ENCODE peak calls at places on chromosomes 16 and 17, in seven cellular contexts. W, J, Q, H, N, C and T are unnamed samples.

GRCh38 chr17:39701012-39701783 is 1.3 kb downstream of the ERBB2 start:
- DNase-seq in Q (no peak), C (peak), H (no peak), W (no peak), N (no peak), J (no peak), T (peak)

GRCh38 chr17:33335491-33336173 is 42.5 kb upstream of the ASIC2 start:
- DNase-seq in Q (no peak), W (no peak), J (no peak), N (no peak), H (no peak), C (no peak), T (no peak)

GRCh38 chr16:30757316-30757715 is 4.5 kb downstream of the CFAP119 start:
- DNase-seq in W (no peak), J (no peak), C (no peak), Q (no peak), H (no peak), N (no peak), T (no peak)

GRCh38 chr17:73663614-73664013 is 19.4 kb upstream of the SDK2 start:
- DNase-seq in H (no peak), W (no peak), J (no peak), N (no peak), C (no peak), Q (no peak), T (no peak)

GRCh38 chr16:53085539-53086450 is 31.0 kb downstream of the CHD9 start:
- DNase-seq in C (no peak), Q (no peak), H (no peak), W (no peak), J (no peak), N (no peak), T (no peak)

GRCh38 chr16:67406111-67406593 is 10.1 kb downstream of the ZDHHC1 start:
- DNase-seq in W (no peak), N (no peak), H (peak), Q (no peak), C (no peak), J (no peak), T (no peak)

GRCh38 chr17:18261146-18261515 is 669 bp downstream of the MIEF2 start:
- DNase-seq in H (peak), W (peak), C (peak), Q (peak), J (peak), N (peak), T (peak)

GRCh38 chr16:54490089-54490488 is 203.5 kb upstream of the IRX3 start:
- DNase-seq in J (no peak), H (no peak), Q (no peak), W (no peak), N (no peak), C (no peak), T (no peak)

GRCh38 chr17:9056566-9056965 is 35.3 kb downstream of the NTN1 start:
- DNase-seq in H (no peak), J (no peak), Q (no peak), C (no peak), W (no peak), N (no peak), T (peak)

GRCh38 chr16:51759329-51759728 is 608.3 kb upstream of the SALL1 start:
- DNase-seq in N (no peak), Q (no peak), J (no peak), C (no peak), W (no peak), H (no peak), T (no peak)

GRCh38 chr17:40358323-40359038 is 6.1 kb downstream of the GJD3 start:
- DNase-seq in C (peak), H (peak), N (peak), J (peak), W (peak), Q (peak), T (peak)

GRCh38 chr17:79798296-79799173 is 1.7 kb upstream of the CBX8 start:
- DNase-seq in J (no peak), Q (no peak), N (no peak), H (peak), C (no peak), W (no peak), T (no peak)

GRCh38 chr16:10688291-10688690 is 6.4 kb downstream of the TEKT5 start:
- DNase-seq in H (no peak), J (no peak), N (no peak), Q (no peak), W (no peak), C (no peak), T (no peak)

GRCh38 chr17:50627386-50627781 is 7.3 kb upstream of the ABCC3 start:
- DNase-seq in Q (no peak), J (no peak), N (no peak), H (no peak), C (no peak), W (no peak), T (no peak)

GRCh38 chr17:2798679-2799078 is 2.4 kb downstream of the RAP1GAP2 start:
- DNase-seq in N (no peak), H (no peak), C (no peak), Q (no peak), W (no peak), J (no peak), T (no peak)

GRCh38 chr17:35073183-35073790 is 9.8 kb upstream of the RFFL start:
- DNase-seq in C (no peak), N (no peak), Q (peak), J (no peak), W (no peak), H (no peak), T (no peak)
- H3K27ac ChIP-seq in C (peak), N (no peak), Q (no peak), J (peak), W (no peak), H (no peak), T (no peak)

DNA sequence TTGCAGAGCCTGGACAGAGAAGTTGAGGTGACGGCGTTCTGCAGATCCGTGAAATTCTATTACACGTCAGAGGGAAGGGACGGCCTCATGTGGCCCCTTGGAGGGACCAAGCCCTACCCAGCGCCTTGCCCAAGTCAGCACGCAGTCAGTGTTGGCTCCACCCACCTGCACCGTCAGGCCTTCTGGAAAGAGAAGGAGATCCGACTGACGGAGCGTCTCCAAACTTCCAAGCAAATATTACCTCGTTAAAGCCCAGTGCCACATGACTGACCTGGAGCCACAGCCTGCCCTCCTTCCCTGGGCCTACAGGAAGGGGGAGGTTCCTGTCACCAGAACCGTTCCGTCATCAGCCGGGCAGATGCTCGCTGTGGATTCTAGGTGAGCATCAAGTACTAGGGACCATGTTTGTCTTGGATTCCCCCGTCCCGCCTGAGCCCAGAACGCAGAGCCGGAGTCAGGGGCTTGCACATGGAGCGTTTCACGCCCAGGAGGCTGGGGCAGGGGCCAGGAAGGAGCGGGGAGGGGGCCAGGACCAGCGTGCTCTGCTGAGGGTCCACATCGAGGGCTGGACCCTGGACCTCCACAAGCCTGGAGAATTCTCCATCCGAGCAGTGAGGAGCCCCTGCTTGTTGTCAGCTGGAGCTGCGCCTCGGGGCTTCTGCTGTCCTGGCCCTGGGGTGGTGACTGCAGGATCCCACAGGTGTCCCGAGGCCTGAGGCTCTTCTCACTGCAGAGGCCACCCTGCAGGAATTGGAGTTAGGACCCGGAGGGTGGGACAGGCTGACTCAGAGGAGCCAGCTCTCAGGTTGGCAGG is 22.6 kb upstream of the METRNL start:
- DNase-seq in J (no peak), W (no peak), Q (no peak), N (no peak), C (no peak), H (no peak), T (peak)
- H3K27ac ChIP-seq in J (no peak), W (no peak), Q (no peak), N (no peak), C (no peak), H (peak), T (no peak)

GRCh38 chr16:88886915-88887521 is 20.6 kb upstream of the PABPN1L start:
- DNase-seq in Q (no peak), C (no peak), H (peak), N (peak), J (no peak), W (no peak), T (no peak)

GRCh38 chr16:88888057-88888777 is 21.8 kb upstream of the PABPN1L start:
- DNase-seq in C (no peak), W (no peak), H (no peak), Q (no peak), N (peak), J (no peak), T (no peak)

GRCh38 chr16:88884569-88885271 is 18.3 kb upstream of the PABPN1L start:
- DNase-seq in Q (no peak), H (no peak), C (no peak), N (no peak), W (no peak), J (no peak), T (no peak)

GRCh38 chr16:88885693-88886253 is 19.3 kb upstream of the PABPN1L start:
- DNase-seq in J (no peak), W (no peak), Q (no peak), N (no peak), C (no peak), H (no peak), T (no peak)

GRCh38 chr16:88886311-88886914 is 20.0 kb upstream of the PABPN1L start:
- DNase-seq in Q (no peak), W (no peak), H (no peak), J (no peak), N (peak), C (no peak), T (no peak)
- H3K27ac ChIP-seq in Q (no peak), W (no peak), H (peak), J (no peak), N (peak), C (no peak), T (no peak)

DNA sequence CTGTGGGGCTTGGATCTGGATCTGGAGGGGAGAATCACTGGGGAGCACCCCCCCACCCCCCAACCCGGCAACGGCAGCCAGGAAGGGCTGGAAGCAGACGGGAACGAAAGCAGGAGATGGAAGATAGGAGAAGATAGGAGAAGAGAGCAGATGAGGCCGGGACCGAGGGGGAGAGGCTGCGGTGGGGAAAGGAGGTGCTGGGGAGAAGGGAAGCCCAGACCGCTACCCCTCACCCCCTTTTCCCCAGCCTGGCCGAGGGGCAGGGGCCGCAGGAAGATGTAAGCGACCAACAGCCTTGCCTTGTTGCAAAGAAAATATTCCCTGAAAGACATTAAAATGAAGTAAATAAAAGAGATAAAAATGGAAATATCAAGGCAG is 26.8 kb upstream of the CBFA2T3 start:
- DNase-seq in C (no peak), J (no peak), Q (no peak), N (no peak), H (no peak), W (no peak), T (no peak)
- H3K27ac ChIP-seq in C (no peak), J (no peak), Q (no peak), N (no peak), H (no peak), W (no peak), T (no peak)

GRCh38 chr16:86118467-86119307 is 219.7 kb downstream of the IRF8 start:
- DNase-seq in Q (no peak), N (no peak), C (no peak), J (no peak), H (no peak), W (no peak), T (no peak)
- H3K27ac ChIP-seq in Q (no peak), N (no peak), C (no peak), J (no peak), H (no peak), W (no peak), T (no peak)

GRCh38 chr16:16093625-16094332 is 129.5 kb downstream of the ABCC6 start:
- DNase-seq in W (no peak), H (no peak), C (no peak), J (no peak), Q (no peak), N (no peak), T (no peak)
- H3K27ac ChIP-seq in W (no peak), H (no peak), C (peak), J (no peak), Q (no peak), N (no peak), T (peak)

GRCh38 chr17:16255481-16255901 is 38.5 kb downstream of the PIGL start:
- DNase-seq in Q (no peak), C (no peak), W (no peak), J (no peak), N (peak), H (peak), T (peak)
- H3K27ac ChIP-seq in Q (no peak), C (peak), W (no peak), J (no peak), N (peak), H (peak), T (peak)

DNA sequence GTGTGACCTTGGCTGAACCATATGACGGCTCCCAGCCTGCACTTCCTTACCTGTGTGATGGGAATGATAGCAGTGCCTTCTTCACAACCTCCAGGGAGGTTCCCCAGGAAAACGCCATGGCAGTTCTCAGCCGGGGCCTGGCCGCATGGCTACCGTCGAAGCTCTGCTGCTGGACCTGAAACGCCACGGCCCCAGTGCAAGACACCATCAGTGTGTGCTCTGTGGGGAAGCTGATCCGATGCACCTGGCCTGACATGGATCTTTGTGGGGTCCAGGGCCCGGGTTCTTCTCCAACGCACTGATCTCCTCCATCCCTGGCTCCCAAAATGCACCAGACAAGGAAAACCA is 54.5 kb upstream of the ZNF469 start:
- DNase-seq in H (peak), C (no peak), N (no peak), W (no peak), J (no peak), Q (no peak), T (no peak)
- H3K27ac ChIP-seq in H (no peak), C (peak), N (no peak), W (no peak), J (no peak), Q (no peak), T (no peak)